ENCODE peak calls at places on chromosomes 11 and 22, in ten cellular contexts. K, T, X, D, Z, G, M, A, H and I are unnamed samples.

GRCh38 chr11:2993000-2993330 is 836 bp upstream of the NAP1L4 start:
- DNase-seq in G (no peak), H (no peak), Z (no peak), K (no peak), D (no peak), T (no peak), X (no peak), M (no peak), A (no peak), I (no peak)

GRCh38 chr11:94218372-94218771 is 86.0 kb upstream of the IZUMO1R start:
- DNase-seq in G (no peak), D (no peak), K (no peak), A (peak; percentile 2), Z (no peak), X (no peak), H (no peak), M (no peak), T (no peak), I (no peak)

GRCh38 chr22:48779661-48780596 is 1047.7 kb downstream of the BRD1 start:
- DNase-seq in A (no peak), M (no peak), T (no peak), K (no peak), D (no peak), G (no peak), H (no peak), Z (no peak), X (no peak), I (no peak)

GRCh38 chr11:130979386-130979972 is 63.2 kb upstream of the SNX19 start:
- DNase-seq in A (peak; percentile 38), Z (no peak), D (no peak), H (no peak), T (no peak), G (no peak), X (no peak), M (peak; percentile 82), K (no peak), I (peak; percentile 18)

GRCh38 chr11:5071815-5072214 is 2.4 kb downstream of the OR52E1 start:
- DNase-seq in T (no peak), Z (no peak), K (no peak), G (no peak), D (no peak), H (no peak), A (no peak), X (no peak), M (no peak), I (no peak)

GRCh38 chr11:4025957-4026324 is 68.7 kb upstream of the RRM1 start:
- DNase-seq in M (no peak), D (no peak), Z (no peak), H (no peak), X (no peak), G (no peak), T (no peak), A (no peak), K (no peak), I (no peak)

GRCh38 chr11:58618215-58618614 is 4.2 kb upstream of the CNTF start:
- DNase-seq in G (no peak), X (no peak), Z (no peak), A (no peak), H (no peak), K (no peak), M (peak; percentile 24), T (no peak), D (peak; percentile 21), I (no peak)

GRCh38 chr11:80383655-80384054 is 942.8 kb upstream of the TENM4 start:
- DNase-seq in K (peak; percentile 27), T (no peak), X (no peak), H (no peak), M (no peak), A (peak; percentile 18), G (no peak), D (no peak), Z (no peak), I (no peak)

GRCh38 chr11:11372461-11372860 is 19.4 kb upstream of the CSNK2A3 start:
- DNase-seq in K (no peak), H (no peak), T (no peak), G (no peak), M (no peak), D (no peak), Z (no peak), A (no peak), X (no peak), I (no peak)

GRCh38 chr11:119057000-119057769 is at the start of gene HYOU1:
- DNase-seq in A (peak; percentile 99), T (peak; percentile 99), Z (peak; percentile 74), D (peak; percentile 93), M (peak; percentile 100), K (peak; percentile 99), H (peak; percentile 99), G (peak; percentile 87), X (peak; percentile 99), I (peak; percentile 96)

GRCh38 chr11:17803751-17804334 is 69.3 kb downstream of the KCNC1 start:
- DNase-seq in A (no peak), D (no peak), G (no peak), K (no peak), H (no peak), X (no peak), M (no peak), T (no peak), Z (no peak), I (no peak)

GRCh38 chr11:34468209-34468841 is 29.6 kb downstream of the CAT start:
- DNase-seq in K (peak; percentile 35), H (no peak), X (no peak), D (peak; percentile 30), A (no peak), T (no peak), G (peak; percentile 7), M (peak; percentile 68), Z (no peak), I (peak; percentile 34)

GRCh38 chr11:131470526-131470925 is 100.1 kb downstream of the NTM start:
- DNase-seq in Z (no peak), D (no peak), T (no peak), M (peak; percentile 11), K (no peak), G (no peak), H (no peak), X (no peak), A (no peak), I (no peak)

GRCh38 chr11:67240575-67241389 is 25.5 kb upstream of the GRK2 start:
- DNase-seq in T (peak; percentile 74), H (peak; percentile 67), Z (no peak), D (peak; percentile 73), A (peak; percentile 59), K (peak; percentile 83), M (peak; percentile 70), G (no peak), X (peak; percentile 70), I (peak; percentile 82)

GRCh38 chr11:73200256-73200655 is 17.8 kb upstream of the P2RY2 start:
- DNase-seq in Z (no peak), G (no peak), K (no peak), X (no peak), T (peak; percentile 66), H (no peak), D (no peak), M (peak; percentile 54), A (no peak), I (no peak)

GRCh38 chr11:62409831-62410230 is 9.0 kb upstream of the SCGB1A1 start:
- DNase-seq in X (no peak), D (no peak), T (no peak), H (no peak), M (no peak), Z (no peak), G (no peak), A (no peak), K (no peak), I (no peak)

GRCh38 chr11:62411524-62411923 is 7.3 kb upstream of the SCGB1A1 start:
- DNase-seq in M (no peak), D (no peak), X (no peak), K (no peak), Z (no peak), A (no peak), G (no peak), H (no peak), T (no peak), I (no peak)

GRCh38 chr11:62416596-62416995 is 2.2 kb upstream of the SCGB1A1 start:
- DNase-seq in K (no peak), T (peak; percentile 38), G (no peak), A (no peak), M (no peak), H (no peak), D (no peak), X (no peak), Z (no peak), I (no peak)

GRCh38 chr11:62413060-62413696 is 5.7 kb upstream of the SCGB1A1 start:
- DNase-seq in K (no peak), H (no peak), D (no peak), X (no peak), A (no peak), M (no peak), Z (no peak), T (no peak), G (no peak), I (no peak)

GRCh38 chr11:62410972-62411371 is 7.9 kb upstream of the SCGB1A1 start:
- DNase-seq in T (no peak), Z (no peak), M (no peak), K (no peak), D (no peak), X (no peak), G (no peak), H (no peak), A (no peak), I (no peak)
- H3K4me3 ChIP-seq in T (no peak overlapping the region), Z (no peak overlapping the region), M (no peak overlapping the region), K (no peak overlapping the region), D (no peak overlapping the region), X (no peak overlapping the region), G (no peak overlapping the region), H (no peak overlapping the region), A (no peak overlapping the region), I (no peak overlapping the region)

GRCh38 chr11:64776425-64776824 is 1.9 kb downstream of the SF1 start:
- DNase-seq in X (no peak), M (no peak), H (no peak), D (no peak), G (no peak), T (no peak), Z (no peak), A (no peak), K (no peak), I (no peak)
- H3K27ac ChIP-seq in X (no peak overlapping the region), M (no peak overlapping the region), H (peak overlapping the region; percentile 100), D (no peak overlapping the region), G (no peak overlapping the region), T (no peak overlapping the region), Z (no peak overlapping the region), A (no peak overlapping the region), K (no peak overlapping the region), I (no peak overlapping the region)

DNA sequence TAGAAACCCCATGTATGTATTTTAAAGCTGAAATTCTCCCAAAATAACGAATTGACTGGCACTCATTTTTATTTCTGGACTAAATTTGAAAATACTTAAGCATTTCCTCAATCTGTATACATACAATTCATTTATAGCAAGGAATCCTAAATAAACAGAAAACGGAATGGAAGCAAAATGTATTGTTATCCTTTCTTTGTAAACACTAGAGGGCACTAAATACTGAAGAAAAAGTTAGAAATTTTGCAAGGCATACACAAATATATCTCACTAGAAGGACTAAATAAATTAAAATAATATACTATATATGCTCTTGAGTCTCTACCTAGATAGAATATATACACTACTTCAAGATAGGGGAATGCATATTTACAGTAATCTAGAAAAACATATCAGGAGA is 23.1 kb upstream of the ANO5 start:
- DNase-seq in A (no peak), K (no peak), G (no peak), M (peak; percentile 27), D (peak; percentile 6), H (no peak), Z (no peak), T (no peak), X (no peak), I (no peak)
- TF ChIP-seq CTCF in A (peak; percentile 23), K (peak; percentile 14), G (no peak), M (no peak), D (peak; percentile 12), H (no peak), Z (no peak), T (peak; percentile 48), X (no peak), I (no peak)

GRCh38 chr11:95705485-95706124 is 84.0 kb downstream of the FAM76B start:
- DNase-seq in A (peak; percentile 90), D (peak; percentile 55), G (peak; percentile 62), K (peak; percentile 91), T (peak; percentile 88), X (peak; percentile 90), Z (no peak), M (peak; percentile 97), H (peak; percentile 94), I (peak; percentile 83)
- H3K4me3 ChIP-seq in A (no peak overlapping the region), D (no peak overlapping the region), G (no peak overlapping the region), K (no peak overlapping the region), T (no peak overlapping the region), X (peak overlapping the region; percentile 1), Z (no peak overlapping the region), M (no peak overlapping the region), H (no peak overlapping the region), I (no peak overlapping the region)